ENCODE peak calls at places on chromosomes 2 and 18, in five cellular contexts. One of them, this sample, is unnamed.
A peak's percentile ranks its signal among the peaks of the same experiment; 100 is the strongest.

GRCh38 chr2:134718956-134719814 is at the start of gene TMEM163:
- DNase-seq in HepG2: no peak
- DNase-seq in K562: peak; percentile 51
- DNase-seq in GM12878: no peak
- DNase-seq in H1: peak; percentile 66
- DNase-seq in this sample: no peak

GRCh38 chr2:239266779-239267410 is 133.9 kb downstream of the HDAC4 start:
- DNase-seq in HepG2: no peak
- DNase-seq in K562: no peak
- DNase-seq in GM12878: no peak
- DNase-seq in H1: no peak
- DNase-seq in this sample: no peak

GRCh38 chr2:95272781-95273180 is 1.5 kb upstream of the PROM2 start:
- DNase-seq in HepG2: no peak
- DNase-seq in K562: no peak
- DNase-seq in GM12878: no peak
- DNase-seq in H1: peak; percentile 20
- DNase-seq in this sample: no peak

GRCh38 chr2:67626076-67626475 is 228.9 kb downstream of the ETAA1 start:
- DNase-seq in HepG2: no peak
- DNase-seq in K562: no peak
- DNase-seq in GM12878: no peak
- DNase-seq in H1: no peak
- DNase-seq in this sample: no peak

GRCh38 chr2:59583173-59583765 is 970.2 kb downstream of the BCL11A start:
- DNase-seq in HepG2: no peak
- DNase-seq in K562: no peak
- DNase-seq in GM12878: no peak
- DNase-seq in H1: no peak
- DNase-seq in this sample: no peak

GRCh38 chr2:99487906-99488305 is 1.9 kb downstream of the REV1 start:
- DNase-seq in HepG2: no peak
- DNase-seq in K562: no peak
- DNase-seq in GM12878: no peak
- DNase-seq in H1: no peak
- DNase-seq in this sample: no peak

GRCh38 chr2:201733544-201733943 is 35.1 kb upstream of the MPP4 start:
- DNase-seq in HepG2: no peak
- DNase-seq in K562: no peak
- DNase-seq in GM12878: no peak
- DNase-seq in H1: no peak
- DNase-seq in this sample: no peak

GRCh38 chr2:211391206-211391605 is 834.8 kb downstream of the CPS1 start:
- DNase-seq in HepG2: no peak
- DNase-seq in K562: no peak
- DNase-seq in GM12878: no peak
- DNase-seq in H1: no peak
- DNase-seq in this sample: no peak

GRCh38 chr18:45626330-45627203 is 11.3 kb downstream of the SLC14A2 start:
- DNase-seq in HepG2: no peak
- DNase-seq in K562: no peak
- DNase-seq in GM12878: no peak
- DNase-seq in H1: peak; percentile 57
- DNase-seq in this sample: no peak

GRCh38 chr2:179550214-179550613 is 285.6 kb upstream of the SESTD1 start:
- DNase-seq in HepG2: peak; percentile 89
- DNase-seq in K562: no peak
- DNase-seq in GM12878: no peak
- DNase-seq in H1: no peak
- DNase-seq in this sample: no peak

GRCh38 chr2:39516347-39517101 is 79.4 kb upstream of the MAP4K3 start:
- DNase-seq in HepG2: peak; percentile 85
- DNase-seq in K562: no peak
- DNase-seq in GM12878: no peak
- DNase-seq in H1: peak; percentile 61
- DNase-seq in this sample: no peak

GRCh38 chr2:149410701-149411484 is 80.5 kb downstream of the LYPD6 start:
- DNase-seq in HepG2: no peak
- DNase-seq in K562: no peak
- DNase-seq in GM12878: no peak
- DNase-seq in H1: no peak
- DNase-seq in this sample: no peak

GRCh38 chr2:47402805-47403691 is at the start of gene MSH2:
- DNase-seq in HepG2: peak; percentile 88
- DNase-seq in K562: peak; percentile 99
- DNase-seq in GM12878: peak; percentile 86
- DNase-seq in H1: peak; percentile 91
- DNase-seq in this sample: peak; percentile 100

DNA sequence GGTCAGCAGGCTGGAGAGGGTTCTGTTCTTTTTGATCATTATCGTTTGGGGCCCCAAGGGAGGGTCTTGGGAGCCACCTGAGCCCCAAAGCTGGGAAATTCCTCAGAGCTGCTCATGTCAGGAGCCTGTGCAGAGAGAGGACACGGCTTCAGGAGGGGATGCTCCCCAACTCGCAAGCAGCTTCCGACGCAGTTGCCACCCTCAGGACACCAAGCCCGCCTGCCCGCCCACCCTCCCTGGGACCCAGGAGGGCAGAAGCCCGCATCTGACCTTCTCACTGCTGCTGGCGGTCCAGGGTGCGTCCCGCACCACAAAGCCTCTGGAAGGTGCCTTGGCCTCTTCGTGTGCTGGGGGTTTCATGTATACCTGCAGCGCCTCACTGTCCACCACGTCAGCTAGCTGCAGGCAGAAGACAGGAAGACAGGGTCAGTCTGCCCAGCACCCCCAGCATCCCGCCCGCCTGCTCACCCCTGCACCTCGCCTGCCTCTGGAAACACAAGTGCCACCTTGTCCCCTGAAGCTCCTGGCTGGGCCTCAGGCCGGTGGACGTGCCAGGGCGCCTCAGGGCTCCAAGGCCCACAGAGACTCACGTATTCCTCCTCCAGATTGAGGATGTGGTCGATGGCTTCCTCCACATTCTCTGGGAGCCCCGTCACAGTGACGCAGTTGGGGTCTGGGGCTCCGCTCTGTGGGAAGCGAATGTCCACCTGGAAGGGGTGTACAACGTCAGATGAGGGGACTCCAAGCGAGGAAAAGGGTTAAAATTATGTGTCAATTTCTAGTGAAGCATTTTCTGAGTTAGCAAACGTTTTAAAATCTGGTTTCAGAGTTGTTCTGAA is 41.3 kb downstream of the ANO7 start:
- DNase-seq in HepG2: no peak
- DNase-seq in K562: no peak
- DNase-seq in GM12878: no peak
- DNase-seq in H1: no peak
- DNase-seq in this sample: no peak
- TF ChIP-seq KDM1A in HepG2: no peak
- TF ChIP-seq KDM1A in K562: no peak
- TF ChIP-seq KDM1A in GM12878: no peak
- TF ChIP-seq KDM1A in H1: no peak
- TF ChIP-seq KDM1A in this sample: no peak

DNA sequence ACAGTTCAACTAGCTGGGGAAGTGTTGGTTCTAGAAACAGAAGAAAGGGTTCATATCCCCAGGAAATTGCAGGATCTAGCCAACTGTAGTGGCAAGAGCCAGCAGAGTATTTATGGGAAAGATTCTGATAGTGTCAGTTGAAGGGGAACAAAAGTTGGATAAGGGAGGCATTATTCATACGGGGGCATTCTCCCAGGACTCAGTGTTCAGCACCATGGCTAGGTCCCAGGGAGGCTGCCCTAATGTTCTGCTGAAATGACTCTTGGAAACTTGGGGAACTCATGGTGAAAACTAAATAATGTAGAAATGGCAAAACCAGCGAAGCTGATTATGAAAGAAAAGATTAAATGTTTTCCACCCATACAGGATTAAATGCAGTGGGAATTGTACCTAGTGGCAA is 543.7 kb downstream of the TRIB2 start:
- DNase-seq in HepG2: no peak
- DNase-seq in K562: no peak
- DNase-seq in GM12878: no peak
- DNase-seq in H1: peak; percentile 46
- DNase-seq in this sample: no peak
- TF ChIP-seq KDM1A in HepG2: no peak
- TF ChIP-seq KDM1A in K562: no peak
- TF ChIP-seq KDM1A in GM12878: no peak
- TF ChIP-seq KDM1A in H1: no peak
- TF ChIP-seq KDM1A in this sample: no peak

GRCh38 chr2:208657468-208657867 is 250.9 kb downstream of the PTH2R start:
- DNase-seq in HepG2: no peak
- DNase-seq in K562: no peak
- DNase-seq in GM12878: no peak
- DNase-seq in H1: no peak
- DNase-seq in this sample: peak; percentile 11
- TF ChIP-seq KDM1A in HepG2: no peak
- TF ChIP-seq KDM1A in K562: no peak
- TF ChIP-seq KDM1A in GM12878: no peak
- TF ChIP-seq KDM1A in H1: no peak
- TF ChIP-seq KDM1A in this sample: no peak

GRCh38 chr2:22521620-22522019 is 863.4 kb upstream of the KLHL29 start:
- DNase-seq in HepG2: no peak
- DNase-seq in K562: no peak
- DNase-seq in GM12878: no peak
- DNase-seq in H1: no peak
- DNase-seq in this sample: no peak
- TF ChIP-seq KDM1A in HepG2: no peak
- TF ChIP-seq KDM1A in K562: no peak
- TF ChIP-seq KDM1A in GM12878: no peak
- TF ChIP-seq KDM1A in H1: no peak
- TF ChIP-seq KDM1A in this sample: no peak

GRCh38 chr2:41621578-41621977 is 426.2 kb upstream of the PKDCC start:
- DNase-seq in HepG2: no peak
- DNase-seq in K562: no peak
- DNase-seq in GM12878: no peak
- DNase-seq in H1: no peak
- DNase-seq in this sample: no peak

GRCh38 chr2:41618754-41619153 is 429.1 kb upstream of the PKDCC start:
- DNase-seq in HepG2: no peak
- DNase-seq in K562: no peak
- DNase-seq in GM12878: no peak
- DNase-seq in H1: no peak
- DNase-seq in this sample: no peak

DNA sequence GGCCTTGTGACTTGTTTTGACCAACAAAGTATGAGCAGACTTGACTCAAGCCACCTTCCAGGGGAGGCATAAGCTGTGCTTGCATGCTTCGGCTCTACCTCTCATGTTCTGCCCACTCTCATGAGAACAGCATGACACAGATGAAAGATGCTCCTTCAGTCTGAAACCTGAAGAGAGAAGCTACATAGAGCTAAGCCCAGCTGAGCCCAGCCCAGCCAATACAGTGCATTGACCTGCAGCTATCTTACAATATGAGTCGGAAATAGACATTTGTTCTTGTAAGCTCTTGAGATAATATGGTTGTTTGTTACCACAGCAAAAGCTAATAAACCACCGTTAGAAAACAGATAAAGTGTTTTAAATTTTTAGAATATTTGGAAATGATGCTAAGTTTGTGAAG is 426.7 kb upstream of the PKDCC start:
- DNase-seq in HepG2: no peak
- DNase-seq in K562: no peak
- DNase-seq in GM12878: no peak
- DNase-seq in H1: no peak
- DNase-seq in this sample: no peak
- TF ChIP-seq KDM1A in HepG2: no peak
- TF ChIP-seq KDM1A in K562: no peak
- TF ChIP-seq KDM1A in GM12878: no peak
- TF ChIP-seq KDM1A in H1: no peak
- TF ChIP-seq KDM1A in this sample: no peak

GRCh38 chr2:105487142-105488069 is 88.6 kb upstream of the FHL2 start:
- DNase-seq in HepG2: no peak
- DNase-seq in K562: no peak
- DNase-seq in GM12878: no peak
- DNase-seq in H1: no peak
- DNase-seq in this sample: no peak
- TF ChIP-seq KDM1A in HepG2: no peak
- TF ChIP-seq KDM1A in K562: no peak
- TF ChIP-seq KDM1A in GM12878: no peak
- TF ChIP-seq KDM1A in H1: no peak
- TF ChIP-seq KDM1A in this sample: no peak